ENCODE peak calls at places on chromosomes 13 and 19, in eight cellular contexts. B is omental fat pad, N is psoas muscle, J is lung, P is neural crest cell, G is endothelial cell, X is WERI-Rb-1, E is ascending aorta. H is an unnamed sample.

GRCh38 chr13:73715114-73715909 is 418.9 kb downstream of the KLF12 start:
- DNase-seq in B (no peak), E (no peak), G (no peak), X (no peak), P (no peak), J (peak), N (no peak), H (peak)

GRCh38 chr13:75319244-75319643 is 162.7 kb downstream of the TBC1D4 start:
- DNase-seq in E (no peak), P (no peak), G (no peak), N (no peak), B (no peak), J (no peak), X (no peak), H (no peak)

GRCh38 chr19:58007285-58007684 is 4.7 kb upstream of the ZNF606 start:
- DNase-seq in P (no peak), J (no peak), N (no peak), B (no peak), G (no peak), E (no peak), X (peak), H (no peak)

GRCh38 chr13:45119469-45119989 is 781 bp upstream of the GTF2F2 start:
- DNase-seq in E (no peak), X (no peak), J (no peak), P (no peak), G (no peak), B (no peak), N (no peak), H (no peak)

GRCh38 chr19:39544201-39544903 is 4.4 kb upstream of the EID2 start:
- DNase-seq in J (no peak), N (no peak), G (no peak), X (no peak), B (no peak), E (no peak), P (no peak), H (no peak)

GRCh38 chr13:47455581-47455980 is 545.5 kb downstream of the SUCLA2 start:
- DNase-seq in P (no peak), E (no peak), N (no peak), B (no peak), J (no peak), X (peak), G (no peak), H (no peak)

GRCh38 chr13:74883834-74884233 is 598.1 kb downstream of the TBC1D4 start:
- DNase-seq in E (no peak), B (no peak), P (no peak), X (no peak), J (no peak), N (no peak), G (no peak), H (no peak)

GRCh38 chr13:27266937-27267336 is 3.7 kb upstream of the RASL11A start:
- DNase-seq in J (no peak), P (no peak), G (no peak), B (no peak), X (no peak), N (no peak), E (no peak), H (no peak)

GRCh38 chr13:79802389-79803140 is 321.6 kb downstream of the NDFIP2 start:
- DNase-seq in J (no peak), E (no peak), B (no peak), X (peak), G (no peak), N (no peak), P (no peak), H (no peak)

GRCh38 chr19:51065221-51065960 is 499 bp upstream of the KLK13 start:
- DNase-seq in G (no peak), N (no peak), P (no peak), J (no peak), B (no peak), X (no peak), E (no peak), H (no peak)

GRCh38 chr13:110332750-110333149 is 25.7 kb downstream of the COL4A2 start:
- DNase-seq in E (no peak), G (no peak), X (no peak), P (no peak), N (no peak), J (no peak), B (no peak), H (no peak)

GRCh38 chr13:29483211-29483610 is 112.3 kb downstream of the SLC7A1 start:
- DNase-seq in J (peak), N (no peak), P (no peak), X (no peak), E (no peak), G (no peak), B (no peak), H (no peak)

GRCh38 chr13:97224544-97225324 is 2.6 kb downstream of the MBNL2 start:
- DNase-seq in E (no peak), B (no peak), J (no peak), X (no peak), N (no peak), P (no peak), G (no peak), H (peak)

GRCh38 chr13:40639226-40639681 is 27.2 kb downstream of the FOXO1 start:
- DNase-seq in N (no peak), B (no peak), E (no peak), X (no peak), G (no peak), P (no peak), J (no peak), H (peak)

GRCh38 chr19:37691881-37692504 is 27.6 kb downstream of the ZNF607 start:
- DNase-seq in G (peak), P (peak), B (peak), X (peak), N (peak), E (peak), J (peak), H (peak)

GRCh38 chr19:18939922-18940775 is 868 bp downstream of the HOMER3 start:
- DNase-seq in B (no peak), X (peak), P (peak), N (peak), J (no peak), G (peak), E (no peak), H (peak)

GRCh38 chr13:52158629-52159158 is 703 bp downstream of the NEK3 start:
- DNase-seq in G (no peak), X (peak), E (no peak), P (no peak), N (peak), B (no peak), J (no peak), H (no peak)

GRCh38 chr19:6802336-6803035 is 30.0 kb downstream of the VAV1 start:
- DNase-seq in B (no peak), E (peak), P (no peak), X (no peak), J (peak), G (no peak), N (peak), H (peak)

GRCh38 chr13:114054269-114054668 is 78.2 kb downstream of the RASA3 start:
- DNase-seq in B (no peak), P (no peak), J (no peak), E (no peak), X (no peak), G (no peak), N (no peak), H (no peak)

GRCh38 chr13:36858285-36858684 is 39.3 kb downstream of the RFXAP start:
- DNase-seq in J (no peak), P (no peak), G (peak), X (no peak), N (no peak), B (no peak), E (no peak), H (peak)

GRCh38 chr13:23615677-23616076 is 45.5 kb downstream of the TNFRSF19 start:
- DNase-seq in P (no peak), E (no peak), J (no peak), N (no peak), G (no peak), B (no peak), X (no peak), H (no peak)

GRCh38 chr19:4449022-4449825 is 8.4 kb downstream of the UBXN6 start:
- DNase-seq in P (no peak), N (peak), X (no peak), B (no peak), G (no peak), E (peak), J (no peak), H (no peak)

GRCh38 chr13:99327133-99327532 is 19.9 kb upstream of the GPR183 start:
- DNase-seq in N (no peak), E (no peak), B (no peak), X (no peak), G (no peak), P (no peak), J (no peak), H (no peak)

GRCh38 chr13:30846311-30846710 is 59.8 kb upstream of the MEDAG start:
- DNase-seq in B (no peak), N (no peak), G (no peak), J (no peak), X (no peak), E (no peak), P (no peak), H (peak)

GRCh38 chr19:2719232-2719735 is 1.9 kb downstream of the DIRAS1 start:
- DNase-seq in G (no peak), J (no peak), N (no peak), P (no peak), B (no peak), E (no peak), X (no peak), H (no peak)

GRCh38 chr19:2720777-2721569 is at the start of gene DIRAS1:
- DNase-seq in E (no peak), J (no peak), P (peak), B (no peak), N (peak), G (no peak), X (peak), H (no peak)

GRCh38 chr19:2717638-2718541 is 3.3 kb downstream of the DIRAS1 start:
- DNase-seq in J (no peak), N (no peak), G (no peak), E (no peak), X (no peak), P (no peak), B (no peak), H (no peak)

GRCh38 chr19:2721570-2722540 is 683 bp upstream of the DIRAS1 start:
- DNase-seq in G (no peak), N (no peak), B (no peak), P (no peak), J (no peak), X (no peak), E (no peak), H (no peak)

DNA sequence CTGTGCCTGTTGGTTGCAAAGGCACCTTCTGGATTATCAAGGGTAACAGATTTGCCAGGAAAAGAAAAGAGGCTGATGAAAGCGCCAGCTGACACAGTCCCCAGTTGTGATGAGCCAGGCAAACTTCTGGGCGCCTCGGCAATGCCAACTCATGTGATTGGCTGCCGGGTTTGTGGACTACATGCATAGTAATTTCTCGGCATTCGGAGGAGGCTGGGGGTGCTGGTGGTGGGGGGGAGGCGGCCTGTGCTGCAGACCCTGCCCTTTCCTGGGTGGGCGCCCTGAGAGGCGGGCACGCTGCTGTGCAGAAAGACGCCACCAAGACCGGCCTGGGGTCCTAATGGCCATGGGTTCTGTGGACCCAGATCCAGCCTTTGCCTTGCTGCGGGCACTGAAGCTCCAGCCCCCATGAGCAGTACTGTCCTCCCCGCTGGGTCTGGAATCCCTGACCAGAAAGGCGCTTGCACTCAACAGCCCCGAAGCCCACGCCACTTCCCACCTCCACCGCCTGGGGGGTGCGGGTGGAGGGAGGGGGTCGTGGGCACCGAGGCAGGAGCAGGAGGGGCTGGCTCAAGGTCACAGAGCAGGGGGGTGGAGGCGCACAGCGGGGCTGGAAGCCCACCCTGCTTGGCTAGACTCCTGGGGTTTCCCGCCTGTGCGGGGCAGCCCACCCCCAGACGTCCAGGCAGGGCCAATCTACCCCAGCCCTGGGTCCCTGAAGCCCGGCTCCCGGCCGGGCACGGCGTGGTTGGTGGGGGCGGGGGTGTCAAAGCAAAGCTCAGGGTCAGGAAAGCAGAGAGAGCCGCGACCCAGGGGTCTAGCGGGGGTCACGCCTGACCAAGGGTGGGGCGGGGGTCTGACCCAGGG is 1.0 kb downstream of the DIRAS1 start:
- DNase-seq in P (peak), G (no peak), E (no peak), X (no peak), J (no peak), B (no peak), N (no peak), H (no peak)
- TF ChIP-seq CTCF in P (no peak), G (no peak), E (no peak), X (no peak), J (no peak), B (no peak), N (no peak), H (no peak)

DNA sequence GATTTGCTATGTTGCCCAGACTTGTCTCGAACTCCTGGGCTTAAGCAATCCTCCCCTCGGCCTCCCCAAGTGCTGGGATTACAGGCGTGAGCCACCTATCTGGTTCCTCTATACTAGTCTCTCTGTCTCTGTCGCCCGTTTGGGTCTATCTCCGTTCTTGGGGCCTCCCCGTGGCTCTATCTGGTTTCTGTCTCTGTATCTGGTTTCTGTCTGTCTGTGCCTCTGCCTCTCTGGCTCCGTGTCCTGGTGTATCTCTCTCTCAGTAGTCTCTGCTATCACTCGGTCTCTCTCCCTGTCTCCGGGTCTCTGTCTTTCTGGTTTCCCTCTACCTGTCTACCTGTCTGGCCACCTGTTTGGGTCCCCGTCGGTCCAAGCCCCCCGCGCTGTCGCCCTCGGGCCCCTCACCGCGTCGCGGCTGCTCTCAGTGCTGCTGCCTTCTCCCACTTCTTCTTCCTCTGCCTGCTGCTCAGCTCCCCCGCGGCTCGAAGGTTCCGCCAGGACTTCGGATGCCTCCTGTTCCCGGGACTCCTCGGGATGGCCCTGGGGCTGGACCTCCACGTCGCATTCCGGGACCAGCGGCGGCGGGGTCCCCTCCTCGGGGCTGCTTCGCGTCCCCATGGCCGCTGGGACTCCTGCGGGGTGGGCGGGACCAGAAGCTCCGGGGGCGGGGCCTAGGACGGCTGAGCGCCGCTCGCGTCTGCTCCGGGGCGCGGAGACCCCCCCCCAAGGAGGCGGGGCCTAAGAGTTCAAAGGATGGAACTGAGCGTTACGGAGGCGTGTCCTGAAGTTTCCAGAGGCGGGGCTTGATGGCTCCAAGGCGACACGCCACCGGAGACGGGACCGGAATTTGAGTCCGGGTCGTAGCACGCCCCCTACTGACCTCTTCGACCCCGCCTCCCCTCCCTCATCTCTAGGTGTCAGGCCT is 783 bp downstream of the PHLDB3 start:
- DNase-seq in X (peak), G (peak), J (peak), P (peak), B (peak), N (peak), E (peak), H (peak)
- TF ChIP-seq CTCF in X (peak), G (peak), J (no peak), P (no peak), B (no peak), N (no peak), E (peak), H (no peak)

GRCh38 chr19:11014403-11014911 is 53.6 kb downstream of the SMARCA4 start:
- DNase-seq in X (no peak), J (no peak), B (no peak), P (no peak), N (no peak), G (no peak), E (no peak), H (no peak)
- TF ChIP-seq CTCF in X (peak), J (no peak), B (no peak), P (no peak), N (no peak), G (no peak), E (no peak), H (no peak)

GRCh38 chr13:49441846-49442245 is 2.0 kb downstream of the CAB39L start:
- DNase-seq in X (no peak), G (no peak), P (no peak), N (no peak), B (no peak), E (no peak), J (no peak), H (no peak)

GRCh38 chr13:49444517-49445395 is 682 bp downstream of the SETDB2 start:
- DNase-seq in P (no peak), N (no peak), B (no peak), E (no peak), X (no peak), J (no peak), G (no peak), H (peak)

GRCh38 chr13:49446473-49446872 is 2.4 kb downstream of the SETDB2 start:
- DNase-seq in P (no peak), J (no peak), G (no peak), X (no peak), N (no peak), E (no peak), B (no peak), H (no peak)

GRCh38 chr13:49443327-49443688 is 556 bp downstream of the CAB39L start:
- DNase-seq in B (no peak), G (no peak), J (peak), E (no peak), P (no peak), X (no peak), N (no peak), H (no peak)

DNA sequence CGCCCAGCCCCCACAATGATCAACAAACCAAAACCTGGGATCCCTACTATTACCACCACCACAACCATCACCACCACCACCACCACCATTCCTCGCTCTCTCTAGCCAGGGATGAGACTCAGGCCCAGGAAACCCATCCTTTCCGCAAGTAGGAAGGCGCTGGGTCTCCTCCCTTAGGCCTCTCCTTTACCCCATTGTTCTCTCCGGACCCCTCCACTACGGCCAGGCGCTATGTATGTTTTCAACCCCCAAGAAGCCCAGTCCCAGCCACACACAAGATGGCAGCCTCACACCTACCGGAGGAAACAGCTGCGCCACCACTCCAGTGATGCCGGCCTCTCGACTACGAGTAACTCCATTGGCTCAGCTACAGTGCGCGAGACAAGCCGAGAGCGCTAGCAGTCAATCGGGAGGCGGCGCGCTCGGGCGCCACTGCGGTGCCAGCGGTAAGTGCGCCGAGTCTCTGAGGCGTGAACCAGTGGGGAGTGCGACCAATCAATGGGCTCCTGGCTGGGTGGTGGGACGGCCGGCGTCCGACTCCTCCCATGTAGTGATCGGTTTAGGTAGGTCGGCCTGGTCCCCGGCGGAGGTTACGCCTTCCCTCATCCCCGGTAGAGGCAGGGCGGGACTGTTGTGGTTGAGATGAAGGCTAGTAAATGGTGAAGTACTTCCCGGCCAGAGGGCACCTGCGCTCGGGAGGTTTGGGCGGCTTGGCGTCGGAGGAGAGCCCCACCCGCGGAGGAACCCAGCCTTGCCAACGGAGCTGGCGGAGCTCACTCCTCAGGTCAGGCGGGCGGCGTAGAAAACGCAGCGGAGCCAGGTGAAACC is at the start of the genes CAB39L and SETDB2:
- DNase-seq in J (peak), X (peak), N (peak), B (peak), E (peak), G (peak), P (peak), H (peak)
- TF ChIP-seq CTCF in J (no peak), X (peak), N (peak), B (no peak), E (peak), G (no peak), P (peak), H (peak)

DNA sequence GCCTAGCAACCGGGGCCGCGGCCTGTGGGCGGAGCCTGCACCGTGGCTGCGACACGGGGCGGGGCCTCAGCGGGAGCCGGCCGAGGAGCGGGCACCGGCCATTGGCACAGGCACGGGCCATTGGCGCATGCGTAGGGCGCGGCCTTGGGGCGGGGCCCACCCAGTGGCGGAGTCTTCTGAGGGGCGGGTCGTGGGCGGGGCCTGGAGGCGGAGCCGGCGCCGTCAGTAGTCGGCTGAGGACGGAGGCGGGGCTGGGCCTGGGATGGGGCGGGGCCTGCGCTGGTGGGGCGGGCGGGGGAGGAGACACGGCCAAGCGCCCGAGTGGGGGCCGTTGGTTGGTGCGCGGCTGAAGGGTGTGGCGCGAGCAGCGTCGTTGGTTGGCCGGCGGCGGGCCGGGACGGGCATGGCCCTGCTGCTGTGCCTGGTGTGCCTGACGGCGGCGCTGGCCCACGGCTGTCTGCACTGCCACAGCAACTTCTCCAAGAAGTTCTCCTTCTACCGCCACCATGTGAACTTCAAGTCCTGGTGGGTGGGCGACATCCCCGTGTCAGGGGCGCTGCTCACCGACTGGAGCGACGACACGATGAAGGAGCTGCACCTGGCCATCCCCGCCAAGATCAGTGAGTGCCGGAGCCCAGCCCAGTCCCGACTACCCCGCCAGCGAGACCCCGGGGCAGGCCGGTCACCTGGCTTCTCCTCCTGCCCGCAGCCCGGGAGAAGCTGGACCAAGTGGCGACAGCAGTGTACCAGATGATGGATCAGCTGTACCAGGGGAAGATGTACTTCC is at the start of gene IZUMO4:
- DNase-seq in J (peak), N (peak), E (peak), B (peak), G (peak), P (peak), X (peak), H (peak)
- TF ChIP-seq CTCF in J (peak), N (peak), E (peak), B (no peak), G (no peak), P (peak), X (peak), H (no peak)

H was measured in PC-9.